ENCODE peak calls at places on chromosomes 1 and 21, in four cellular contexts. One of them, this sample, is unnamed.

GRCh38 chr1:241957692-241958494 is at the start of gene BECN2:
- DNase-seq in HL-60: no peak
- DNase-seq in GM12878: no peak
- DNase-seq in K562: peak; percentile 57
- DNase-seq in this sample: no peak

GRCh38 chr1:81549588-81550127 is 251.1 kb upstream of the ADGRL2 start:
- DNase-seq in GM12878: peak; percentile 35
- DNase-seq in HL-60: no peak
- DNase-seq in K562: no peak
- DNase-seq in this sample: no peak

GRCh38 chr1:119475866-119476439 is 31.1 kb upstream of the HSD3B1 start:
- DNase-seq in K562: peak; percentile 64
- DNase-seq in GM12878: no peak
- DNase-seq in HL-60: peak; percentile 5
- DNase-seq in this sample: peak; percentile 26

GRCh38 chr21:35045539-35046222 is 3.4 kb downstream of the RUNX1 start:
- DNase-seq in HL-60: no peak
- DNase-seq in K562: no peak
- DNase-seq in GM12878: no peak
- DNase-seq in this sample: no peak

GRCh38 chr1:153617677-153618076 is 1.6 kb upstream of the S100A14 start:
- DNase-seq in K562: peak; percentile 73
- DNase-seq in HL-60: peak; percentile 45
- DNase-seq in GM12878: no peak
- DNase-seq in this sample: no peak

GRCh38 chr1:94382163-94382562 is 36.0 kb upstream of the ABCD3 start:
- DNase-seq in K562: no peak
- DNase-seq in HL-60: peak; percentile 23
- DNase-seq in GM12878: no peak
- DNase-seq in this sample: no peak

GRCh38 chr1:67791686-67792475 is 41.4 kb downstream of the GNG12 start:
- DNase-seq in K562: no peak
- DNase-seq in HL-60: no peak
- DNase-seq in GM12878: no peak
- DNase-seq in this sample: no peak

GRCh38 chr1:4071675-4072074 is 171.6 kb upstream of the C1orf174 start:
- DNase-seq in GM12878: no peak
- DNase-seq in K562: no peak
- DNase-seq in HL-60: no peak
- DNase-seq in this sample: no peak

GRCh38 chr21:42974832-42975820 is 764 bp downstream of the PKNOX1 start:
- DNase-seq in GM12878: no peak
- DNase-seq in HL-60: peak; percentile 48
- DNase-seq in K562: peak; percentile 88
- DNase-seq in this sample: peak; percentile 58

GRCh38 chr1:97245682-97246081 is 524.1 kb downstream of the PTBP2 start:
- DNase-seq in HL-60: no peak
- DNase-seq in K562: no peak
- DNase-seq in GM12878: no peak
- DNase-seq in this sample: no peak

GRCh38 chr1:2170211-2170610 is 24.4 kb downstream of the FAAP20 start:
- DNase-seq in HL-60: no peak
- DNase-seq in K562: no peak
- DNase-seq in GM12878: no peak
- DNase-seq in this sample: no peak

GRCh38 chr1:246836169-246836568 is 95.6 kb downstream of the AHCTF1 start:
- DNase-seq in K562: no peak
- DNase-seq in HL-60: no peak
- DNase-seq in GM12878: no peak
- DNase-seq in this sample: no peak

GRCh38 chr1:237677979-237678378 is 212.7 kb downstream of the ZP4 start:
- DNase-seq in GM12878: no peak
- DNase-seq in K562: no peak
- DNase-seq in HL-60: no peak
- DNase-seq in this sample: no peak

GRCh38 chr1:22184892-22185612 is 42.2 kb upstream of the WNT4 start:
- DNase-seq in K562: no peak
- DNase-seq in GM12878: no peak
- DNase-seq in HL-60: no peak
- DNase-seq in this sample: no peak

GRCh38 chr1:2204384-2205190 is 10.0 kb upstream of the FAAP20 start:
- DNase-seq in K562: peak; percentile 88
- DNase-seq in GM12878: no peak
- DNase-seq in HL-60: peak; percentile 66
- DNase-seq in this sample: peak; percentile 97

GRCh38 chr1:171081220-171081993 is 9.3 kb upstream of the FMO3 start:
- DNase-seq in K562: no peak
- DNase-seq in GM12878: no peak
- DNase-seq in HL-60: no peak
- DNase-seq in this sample: no peak

GRCh38 chr1:210598135-210598652 is 269.5 kb downstream of the HHAT start:
- DNase-seq in GM12878: no peak
- DNase-seq in HL-60: peak; percentile 69
- DNase-seq in K562: peak; percentile 43
- DNase-seq in this sample: no peak

GRCh38 chr21:31088196-31088751 is 50.0 kb upstream of the KRTAP19-8 start:
- DNase-seq in GM12878: no peak
- DNase-seq in K562: peak; percentile 30
- DNase-seq in HL-60: no peak
- DNase-seq in this sample: no peak

GRCh38 chr21:36156815-36157670 is at the start of gene DOP1B:
- DNase-seq in HL-60: no peak
- DNase-seq in GM12878: no peak
- DNase-seq in K562: peak; percentile 53
- DNase-seq in this sample: peak; percentile 45

GRCh38 chr1:66364578-66365391 is 169.2 kb upstream of the SGIP1 start:
- DNase-seq in K562: no peak
- DNase-seq in HL-60: no peak
- DNase-seq in GM12878: no peak
- DNase-seq in this sample: no peak

GRCh38 chr1:211921579-211922095 is 91.1 kb upstream of the LPGAT1 start:
- DNase-seq in HL-60: no peak
- DNase-seq in K562: no peak
- DNase-seq in GM12878: no peak
- DNase-seq in this sample: no peak

GRCh38 chr1:229209816-229210215 is 61.1 kb upstream of the RAB4A start:
- DNase-seq in GM12878: no peak
- DNase-seq in HL-60: no peak
- DNase-seq in K562: no peak
- DNase-seq in this sample: no peak

GRCh38 chr1:184802739-184803492 is 48.3 kb upstream of the EDEM3 start:
- DNase-seq in K562: no peak
- DNase-seq in GM12878: no peak
- DNase-seq in HL-60: no peak
- DNase-seq in this sample: no peak

GRCh38 chr1:215640429-215641148 is 73.5 kb downstream of the KCTD3 start:
- DNase-seq in K562: peak; percentile 52
- DNase-seq in GM12878: no peak
- DNase-seq in HL-60: no peak
- DNase-seq in this sample: no peak

GRCh38 chr1:204126367-204126766 is 25.5 kb downstream of the ETNK2 start:
- DNase-seq in K562: no peak
- DNase-seq in HL-60: no peak
- DNase-seq in GM12878: no peak
- DNase-seq in this sample: no peak

GRCh38 chr1:204128964-204129896 is 22.6 kb downstream of the ETNK2 start:
- DNase-seq in K562: peak; percentile 73
- DNase-seq in HL-60: peak; percentile 26
- DNase-seq in GM12878: no peak
- DNase-seq in this sample: peak; percentile 91

GRCh38 chr1:204128464-204128963 is 23.3 kb downstream of the ETNK2 start:
- DNase-seq in HL-60: no peak
- DNase-seq in K562: no peak
- DNase-seq in GM12878: no peak
- DNase-seq in this sample: no peak

GRCh38 chr1:204126941-204127340 is 24.9 kb downstream of the ETNK2 start:
- DNase-seq in GM12878: no peak
- DNase-seq in K562: no peak
- DNase-seq in HL-60: no peak
- DNase-seq in this sample: no peak

DNA sequence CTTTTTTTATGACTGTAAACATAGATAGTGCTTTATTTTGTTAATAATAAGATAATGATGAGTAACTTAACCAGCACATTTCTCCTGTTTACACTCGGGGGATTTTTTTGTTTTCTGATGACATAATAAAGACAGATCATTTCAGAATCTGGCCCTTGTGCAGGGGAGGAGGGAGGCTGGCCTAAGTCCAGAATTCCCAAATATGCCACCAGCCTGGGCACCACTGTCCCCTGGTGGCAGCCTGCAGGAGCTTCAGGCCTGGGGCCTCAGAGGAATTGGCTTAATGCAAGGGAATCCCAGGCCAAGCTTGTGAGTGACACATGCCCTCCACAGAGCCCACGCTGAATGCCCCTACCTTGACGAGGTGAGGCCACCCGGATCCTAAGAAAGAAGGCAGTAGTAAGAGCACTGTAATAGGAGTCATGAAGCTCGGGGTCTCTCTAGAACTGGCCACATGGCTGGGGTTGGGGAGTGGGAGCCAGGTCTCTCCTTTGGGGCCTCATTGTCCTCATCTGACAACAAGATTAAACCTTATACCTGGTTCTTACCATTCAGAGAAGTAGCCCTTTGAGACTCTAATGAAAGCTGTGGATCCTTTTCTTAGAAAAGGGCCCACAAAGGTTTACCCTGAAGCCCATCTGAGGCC is 24.1 kb downstream of the ETNK2 start:
- DNase-seq in GM12878: no peak
- DNase-seq in K562: peak; percentile 50
- DNase-seq in HL-60: peak; percentile 28
- DNase-seq in this sample: no peak
- TF ChIP-seq POLR2AphosphoS5 in GM12878: no peak
- TF ChIP-seq POLR2AphosphoS5 in K562: no peak
- TF ChIP-seq POLR2AphosphoS5 in HL-60: no peak
- TF ChIP-seq POLR2AphosphoS5 in this sample: no peak

GRCh38 chr1:1013922-1014617 is 773 bp downstream of the ISG15 start:
- DNase-seq in HL-60: no peak
- DNase-seq in K562: no peak
- DNase-seq in GM12878: no peak
- DNase-seq in this sample: no peak
- TF ChIP-seq SPI1 in HL-60: no peak
- TF ChIP-seq SPI1 in K562: no peak
- TF ChIP-seq SPI1 in GM12878: no peak
- TF ChIP-seq SPI1 in this sample: no peak

GRCh38 chr1:182599339-182599738 is 4.8 kb downstream of the RGS16 start:
- DNase-seq in GM12878: no peak
- DNase-seq in HL-60: no peak
- DNase-seq in K562: peak; percentile 57
- DNase-seq in this sample: no peak
- TF ChIP-seq POLR2AphosphoS5 in GM12878: peak; percentile 76
- TF ChIP-seq POLR2AphosphoS5 in HL-60: no peak
- TF ChIP-seq POLR2AphosphoS5 in K562: no peak
- TF ChIP-seq POLR2AphosphoS5 in this sample: peak; percentile 4

DNA sequence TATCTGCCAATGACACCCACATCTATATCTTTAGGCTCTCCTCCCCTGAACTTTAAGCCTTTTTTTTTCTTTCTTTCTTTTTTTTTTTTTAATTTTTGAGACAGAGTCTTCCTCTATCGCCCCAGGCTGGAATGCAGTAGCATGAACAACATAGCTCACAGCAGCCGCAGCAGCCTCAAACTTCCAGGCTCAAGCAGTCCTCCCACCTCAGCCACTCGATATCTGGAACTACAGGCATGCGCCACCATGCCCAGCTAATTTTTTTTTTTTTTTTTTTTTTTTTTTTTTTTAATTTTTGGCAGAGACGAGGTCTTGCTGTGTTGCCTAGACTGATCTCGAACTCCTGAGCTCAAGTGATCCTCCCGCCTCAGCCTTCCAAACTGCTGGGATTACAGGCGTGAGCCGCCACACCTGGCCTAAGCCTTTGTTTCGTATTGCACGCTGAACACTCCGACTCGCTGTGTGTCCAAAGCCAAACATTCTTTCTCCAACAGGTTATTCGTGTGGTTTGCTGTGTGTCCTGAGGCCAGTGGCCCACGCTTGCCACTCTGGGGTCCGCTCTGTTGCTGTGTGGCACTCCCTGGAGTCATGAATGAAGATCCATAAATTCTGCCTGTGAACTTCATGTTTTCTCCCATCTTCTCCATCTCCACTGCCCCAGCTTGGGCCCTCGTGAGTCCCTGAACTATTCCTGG is 119.4 kb downstream of the CAMTA1 start:
- DNase-seq in GM12878: no peak
- DNase-seq in HL-60: no peak
- DNase-seq in K562: no peak
- DNase-seq in this sample: no peak
- TF ChIP-seq SPI1 in GM12878: no peak
- TF ChIP-seq SPI1 in HL-60: no peak
- TF ChIP-seq SPI1 in K562: no peak
- TF ChIP-seq SPI1 in this sample: no peak

GRCh38 chr1:39926820-39927219 is 25.1 kb upstream of the MYCL start:
- DNase-seq in HL-60: no peak
- DNase-seq in GM12878: no peak
- DNase-seq in K562: no peak
- DNase-seq in this sample: no peak
- TF ChIP-seq POLR2AphosphoS5 in HL-60: no peak
- TF ChIP-seq POLR2AphosphoS5 in GM12878: no peak
- TF ChIP-seq POLR2AphosphoS5 in K562: no peak
- TF ChIP-seq POLR2AphosphoS5 in this sample: no peak

GRCh38 chr1:63630238-63630637 is 37.0 kb downstream of the PGM1 start:
- DNase-seq in HL-60: no peak
- DNase-seq in GM12878: no peak
- DNase-seq in K562: no peak
- DNase-seq in this sample: no peak

GRCh38 chr1:63634471-63634870 is 41.3 kb downstream of the PGM1 start:
- DNase-seq in GM12878: no peak
- DNase-seq in HL-60: no peak
- DNase-seq in K562: no peak
- DNase-seq in this sample: no peak

GRCh38 chr1:63633281-63633680 is 40.1 kb downstream of the PGM1 start:
- DNase-seq in GM12878: no peak
- DNase-seq in HL-60: no peak
- DNase-seq in K562: no peak
- DNase-seq in this sample: no peak

GRCh38 chr1:63630666-63631065 is 37.5 kb downstream of the PGM1 start:
- DNase-seq in K562: no peak
- DNase-seq in HL-60: no peak
- DNase-seq in GM12878: no peak
- DNase-seq in this sample: no peak

DNA sequence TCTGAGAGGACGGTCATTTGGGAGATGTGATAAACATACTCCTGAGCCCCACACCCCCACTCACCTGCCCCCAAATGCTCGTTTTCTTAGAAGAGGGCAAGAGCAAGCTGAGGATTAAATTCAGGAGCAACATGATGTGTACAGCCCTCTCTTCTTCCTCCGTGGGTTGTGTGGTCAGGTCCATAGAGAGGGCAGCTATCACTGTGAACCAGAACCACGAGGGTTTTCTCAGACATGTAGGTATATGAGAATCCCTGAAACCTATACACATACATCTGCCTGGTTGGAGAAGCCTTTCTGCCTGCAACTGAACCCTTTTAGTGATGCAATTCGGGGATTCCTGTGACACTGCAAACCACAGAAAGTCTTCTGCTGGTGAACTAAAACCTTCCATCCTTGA is 38.9 kb downstream of the PGM1 start:
- DNase-seq in HL-60: no peak
- DNase-seq in K562: no peak
- DNase-seq in GM12878: no peak
- DNase-seq in this sample: no peak
- TF ChIP-seq SPI1 in HL-60: no peak
- TF ChIP-seq SPI1 in K562: no peak
- TF ChIP-seq SPI1 in GM12878: no peak
- TF ChIP-seq SPI1 in this sample: no peak

This sample was measured in GM12891.